ENCODE peak calls at places on chromosomes 12 and 14, in nine cellular contexts. One of them, this sample, is unnamed.

GRCh38 chr12:54044425-54045093 is 9.1 kb upstream of the HOXC4 start:
- DNase-seq in NB4: no peak
- DNase-seq in A549: no peak
- DNase-seq in ascending aorta: no peak
- DNase-seq in HL-60: no peak
- DNase-seq in AG04450: no peak
- DNase-seq in epithelial cell of esophagus: no peak
- DNase-seq in cardiac fibroblast: no peak
- DNase-seq in H1: no peak
- DNase-seq in this sample: no peak

GRCh38 chr14:55654233-55654632 is 74.2 kb downstream of the KTN1 start:
- DNase-seq in H1: no peak
- DNase-seq in A549: no peak
- DNase-seq in NB4: no peak
- DNase-seq in ascending aorta: no peak
- DNase-seq in epithelial cell of esophagus: no peak
- DNase-seq in AG04450: no peak
- DNase-seq in HL-60: no peak
- DNase-seq in cardiac fibroblast: peak
- DNase-seq in this sample: no peak

GRCh38 chr12:94208433-94208921 is 60.1 kb downstream of the PLXNC1 start:
- DNase-seq in NB4: no peak
- DNase-seq in HL-60: no peak
- DNase-seq in cardiac fibroblast: no peak
- DNase-seq in H1: no peak
- DNase-seq in A549: no peak
- DNase-seq in epithelial cell of esophagus: no peak
- DNase-seq in ascending aorta: no peak
- DNase-seq in AG04450: no peak
- DNase-seq in this sample: no peak

GRCh38 chr14:103723176-103724081 is 7.8 kb downstream of the ZFYVE21 start:
- DNase-seq in HL-60: no peak
- DNase-seq in cardiac fibroblast: peak
- DNase-seq in NB4: no peak
- DNase-seq in H1: no peak
- DNase-seq in ascending aorta: peak
- DNase-seq in epithelial cell of esophagus: no peak
- DNase-seq in AG04450: no peak
- DNase-seq in A549: no peak
- DNase-seq in this sample: no peak

GRCh38 chr14:99605299-99605961 is 1.4 kb upstream of the CCDC85C start:
- DNase-seq in AG04450: no peak
- DNase-seq in A549: peak
- DNase-seq in ascending aorta: peak
- DNase-seq in epithelial cell of esophagus: peak
- DNase-seq in cardiac fibroblast: peak
- DNase-seq in H1: peak
- DNase-seq in NB4: peak
- DNase-seq in HL-60: peak
- DNase-seq in this sample: no peak

GRCh38 chr12:51846911-51847829 is 1.3 kb downstream of the FIGNL2 start:
- DNase-seq in epithelial cell of esophagus: no peak
- DNase-seq in HL-60: no peak
- DNase-seq in ascending aorta: no peak
- DNase-seq in NB4: peak
- DNase-seq in AG04450: no peak
- DNase-seq in A549: peak
- DNase-seq in H1: peak
- DNase-seq in cardiac fibroblast: no peak
- DNase-seq in this sample: no peak

GRCh38 chr14:65813760-65814387 is 401.3 kb downstream of the FUT8 start:
- DNase-seq in H1: no peak
- DNase-seq in ascending aorta: no peak
- DNase-seq in A549: no peak
- DNase-seq in AG04450: no peak
- DNase-seq in NB4: no peak
- DNase-seq in HL-60: no peak
- DNase-seq in cardiac fibroblast: no peak
- DNase-seq in epithelial cell of esophagus: no peak
- DNase-seq in this sample: no peak

GRCh38 chr12:102479984-102480383 is 379 bp downstream of the IGF1 start:
- DNase-seq in epithelial cell of esophagus: no peak
- DNase-seq in A549: no peak
- DNase-seq in AG04450: no peak
- DNase-seq in ascending aorta: no peak
- DNase-seq in cardiac fibroblast: no peak
- DNase-seq in NB4: no peak
- DNase-seq in HL-60: no peak
- DNase-seq in H1: no peak
- DNase-seq in this sample: no peak

GRCh38 chr12:105018761-105019160 is 32.6 kb downstream of the NOPCHAP1 start:
- DNase-seq in ascending aorta: no peak
- DNase-seq in H1: no peak
- DNase-seq in HL-60: no peak
- DNase-seq in A549: no peak
- DNase-seq in cardiac fibroblast: no peak
- DNase-seq in epithelial cell of esophagus: no peak
- DNase-seq in NB4: no peak
- DNase-seq in AG04450: no peak
- DNase-seq in this sample: no peak

GRCh38 chr12:10967409-10967808 is 19.3 kb downstream of the TAS2R50 start:
- DNase-seq in HL-60: no peak
- DNase-seq in AG04450: peak
- DNase-seq in cardiac fibroblast: peak
- DNase-seq in NB4: no peak
- DNase-seq in A549: no peak
- DNase-seq in H1: no peak
- DNase-seq in epithelial cell of esophagus: peak
- DNase-seq in ascending aorta: no peak
- DNase-seq in this sample: peak

GRCh38 chr14:42047421-42048045 is 440.9 kb downstream of the LRFN5 start:
- DNase-seq in epithelial cell of esophagus: no peak
- DNase-seq in AG04450: no peak
- DNase-seq in cardiac fibroblast: peak
- DNase-seq in NB4: peak
- DNase-seq in A549: no peak
- DNase-seq in ascending aorta: no peak
- DNase-seq in H1: no peak
- DNase-seq in HL-60: no peak
- DNase-seq in this sample: no peak

GRCh38 chr14:42045393-42045792 is 438.7 kb downstream of the LRFN5 start:
- DNase-seq in A549: no peak
- DNase-seq in HL-60: no peak
- DNase-seq in cardiac fibroblast: no peak
- DNase-seq in H1: no peak
- DNase-seq in epithelial cell of esophagus: no peak
- DNase-seq in NB4: no peak
- DNase-seq in AG04450: no peak
- DNase-seq in ascending aorta: no peak
- DNase-seq in this sample: no peak
- TF ChIP-seq CTCF in A549: no peak
- TF ChIP-seq CTCF in HL-60: no peak
- TF ChIP-seq CTCF in cardiac fibroblast: no peak
- TF ChIP-seq CTCF in H1: no peak
- TF ChIP-seq CTCF in epithelial cell of esophagus: no peak
- TF ChIP-seq CTCF in NB4: no peak
- TF ChIP-seq CTCF in AG04450: no peak
- TF ChIP-seq CTCF in ascending aorta: no peak
- TF ChIP-seq CTCF in this sample: no peak

DNA sequence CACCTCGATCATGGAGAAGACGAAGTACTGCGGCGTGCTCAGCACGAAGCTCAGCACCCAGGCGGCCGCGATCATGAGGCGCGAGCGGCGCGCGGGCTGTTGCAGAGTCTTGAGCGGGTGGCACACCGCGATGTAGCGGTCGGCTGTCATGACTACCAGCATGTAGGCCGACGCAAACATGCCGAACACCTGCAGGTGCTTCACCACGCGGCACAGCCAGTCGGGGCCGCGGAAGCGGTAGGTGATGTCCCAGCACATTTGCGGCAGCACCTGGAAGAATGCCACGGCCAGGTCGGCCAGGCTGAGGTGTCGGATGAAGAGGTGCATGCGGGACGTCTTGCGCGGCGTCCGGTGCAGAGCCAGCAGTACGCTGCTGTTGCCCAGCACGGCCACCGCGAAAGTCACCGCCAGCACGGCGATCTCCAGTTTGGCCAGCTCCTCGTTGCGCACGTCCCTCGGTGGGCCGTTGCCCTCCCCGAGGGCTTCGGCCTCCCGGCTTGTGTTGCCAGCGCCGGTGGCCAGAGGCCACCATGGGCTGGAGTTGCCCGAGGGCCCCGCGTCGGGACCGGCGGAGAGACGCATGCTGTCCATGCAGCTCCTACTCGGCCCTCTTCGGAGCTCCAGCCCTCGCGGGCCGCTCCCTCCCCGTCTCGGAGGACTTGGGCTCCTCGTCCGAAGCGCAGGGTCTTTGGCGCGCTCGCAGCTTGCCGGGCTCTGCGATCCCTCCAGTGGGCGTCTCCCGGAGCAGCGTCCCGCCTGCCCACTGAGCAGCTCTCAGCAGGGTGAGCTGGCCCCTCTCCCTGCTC is 543 bp downstream of the AVPR1A start:
- DNase-seq in epithelial cell of esophagus: peak
- DNase-seq in cardiac fibroblast: no peak
- DNase-seq in NB4: no peak
- DNase-seq in A549: no peak
- DNase-seq in AG04450: no peak
- DNase-seq in ascending aorta: peak
- DNase-seq in HL-60: no peak
- DNase-seq in H1: peak
- DNase-seq in this sample: no peak
- H3K4me3 ChIP-seq in epithelial cell of esophagus: no peak
- H3K4me3 ChIP-seq in cardiac fibroblast: no peak
- H3K4me3 ChIP-seq in NB4: no peak
- H3K4me3 ChIP-seq in A549: peak
- H3K4me3 ChIP-seq in AG04450: no peak
- H3K4me3 ChIP-seq in ascending aorta: peak
- H3K4me3 ChIP-seq in HL-60: no peak
- H3K4me3 ChIP-seq in H1: peak
- H3K4me3 ChIP-seq in this sample: peak

DNA sequence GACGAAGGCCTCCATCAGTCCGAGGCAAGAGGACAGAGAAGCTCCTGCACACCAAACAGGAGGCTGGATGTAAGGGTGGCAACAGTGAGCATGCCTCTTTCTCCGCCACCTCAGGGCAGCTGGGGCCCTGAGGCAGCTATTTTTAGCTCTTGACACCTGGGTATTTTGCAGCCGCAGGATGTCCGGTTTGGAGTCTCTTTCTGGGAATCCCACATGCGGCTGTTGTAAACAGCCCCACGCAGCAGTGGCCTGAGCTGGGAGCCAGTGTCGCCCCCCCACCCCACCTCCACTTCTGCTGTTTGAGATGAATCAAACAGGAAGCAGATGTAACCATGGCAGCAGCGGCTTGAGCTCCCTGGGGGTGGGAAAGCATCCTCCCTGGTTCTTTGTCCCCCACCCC is 11.7 kb downstream of the HDAC7 start:
- DNase-seq in H1: no peak
- DNase-seq in AG04450: no peak
- DNase-seq in cardiac fibroblast: peak
- DNase-seq in A549: no peak
- DNase-seq in ascending aorta: peak
- DNase-seq in NB4: peak
- DNase-seq in epithelial cell of esophagus: no peak
- DNase-seq in HL-60: no peak
- DNase-seq in this sample: no peak
- TF ChIP-seq CTCF in H1: no peak
- TF ChIP-seq CTCF in AG04450: no peak
- TF ChIP-seq CTCF in cardiac fibroblast: no peak
- TF ChIP-seq CTCF in A549: no peak
- TF ChIP-seq CTCF in ascending aorta: no peak
- TF ChIP-seq CTCF in NB4: no peak
- TF ChIP-seq CTCF in epithelial cell of esophagus: no peak
- TF ChIP-seq CTCF in HL-60: no peak
- TF ChIP-seq CTCF in this sample: no peak

DNA sequence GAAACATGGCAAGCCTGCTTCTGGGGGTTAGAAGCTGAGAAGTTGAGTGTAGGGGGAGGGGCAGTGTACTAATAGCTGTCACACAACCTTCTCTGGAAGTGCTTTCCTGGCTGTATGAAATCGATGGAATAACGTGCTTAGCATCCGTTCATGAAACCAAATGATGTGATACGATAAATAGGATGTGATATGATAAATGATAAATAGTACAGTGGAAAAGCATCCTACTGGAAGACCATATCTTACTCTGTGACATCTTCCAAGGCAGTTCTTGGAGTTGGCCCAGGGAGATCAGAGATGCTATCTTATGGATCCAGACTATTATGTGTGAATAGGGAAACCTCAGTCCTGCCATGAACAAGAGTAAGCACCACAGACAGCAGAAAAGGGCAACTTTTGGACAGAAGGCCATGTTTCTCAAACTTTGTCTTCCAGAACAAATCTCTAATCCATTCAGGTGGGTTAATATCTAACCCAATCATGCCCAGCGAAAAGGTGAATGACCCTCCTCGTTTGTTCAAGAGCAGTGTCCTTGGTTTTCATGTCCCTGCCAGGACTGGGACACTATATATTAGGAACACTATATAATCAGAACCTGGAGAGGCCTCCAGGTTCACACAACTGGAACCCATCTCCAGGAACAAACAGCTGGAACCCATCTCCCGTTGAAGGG is at the start of gene ANG:
- DNase-seq in epithelial cell of esophagus: no peak
- DNase-seq in A549: no peak
- DNase-seq in ascending aorta: no peak
- DNase-seq in AG04450: no peak
- DNase-seq in H1: no peak
- DNase-seq in NB4: no peak
- DNase-seq in cardiac fibroblast: no peak
- DNase-seq in HL-60: no peak
- DNase-seq in this sample: no peak
- H3K4me3 ChIP-seq in epithelial cell of esophagus: no peak
- H3K4me3 ChIP-seq in A549: peak
- H3K4me3 ChIP-seq in ascending aorta: no peak
- H3K4me3 ChIP-seq in AG04450: no peak
- H3K4me3 ChIP-seq in H1: no peak
- H3K4me3 ChIP-seq in NB4: no peak
- H3K4me3 ChIP-seq in cardiac fibroblast: no peak
- H3K4me3 ChIP-seq in HL-60: no peak
- H3K4me3 ChIP-seq in this sample: no peak

DNA sequence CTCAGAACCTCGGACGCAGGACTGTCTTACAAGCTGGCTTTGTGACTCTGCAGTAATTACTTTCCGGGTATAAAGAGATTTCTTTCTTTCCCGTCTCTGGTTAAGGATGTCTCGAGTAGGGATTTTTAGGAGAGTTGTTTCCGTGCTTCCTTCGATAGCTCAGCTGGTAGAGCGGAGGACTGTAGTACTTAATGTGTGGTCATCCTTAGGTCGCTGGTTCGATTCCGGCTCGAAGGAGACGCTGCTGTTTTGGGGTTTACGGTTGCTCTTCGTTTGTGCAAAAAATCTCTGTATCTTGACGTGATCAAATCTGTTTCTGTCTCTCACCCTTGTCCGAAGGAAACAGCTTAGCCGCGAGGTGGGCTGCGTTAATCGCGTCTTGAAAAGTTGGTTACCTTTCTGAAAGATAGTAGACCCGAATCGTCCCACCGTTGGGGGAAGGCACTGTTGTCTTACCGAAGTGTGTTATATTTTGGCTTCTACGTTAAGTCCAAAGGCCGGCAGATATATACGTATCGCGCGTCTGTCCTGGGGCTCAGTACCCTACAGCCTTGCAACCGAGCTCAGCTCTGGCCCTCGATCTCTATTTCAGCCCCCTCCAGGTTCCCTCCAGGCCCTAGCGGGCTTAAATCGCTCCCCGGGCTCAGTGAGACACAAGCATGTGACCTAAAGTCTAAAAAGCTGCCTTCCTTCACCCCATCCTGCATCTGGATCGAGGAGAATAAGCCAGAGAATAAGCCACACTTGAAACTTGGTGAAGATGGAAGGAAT is 1.1 kb upstream of the RNASE4 start:
- DNase-seq in HL-60: peak
- DNase-seq in NB4: peak
- DNase-seq in cardiac fibroblast: peak
- DNase-seq in epithelial cell of esophagus: peak
- DNase-seq in H1: peak
- DNase-seq in ascending aorta: peak
- DNase-seq in A549: peak
- DNase-seq in AG04450: peak
- DNase-seq in this sample: peak
- TF ChIP-seq CTCF in HL-60: no peak
- TF ChIP-seq CTCF in NB4: no peak
- TF ChIP-seq CTCF in cardiac fibroblast: no peak
- TF ChIP-seq CTCF in epithelial cell of esophagus: no peak
- TF ChIP-seq CTCF in H1: no peak
- TF ChIP-seq CTCF in ascending aorta: no peak
- TF ChIP-seq CTCF in A549: no peak
- TF ChIP-seq CTCF in AG04450: peak
- TF ChIP-seq CTCF in this sample: no peak

This sample was measured in epithelial cell of proximal tubule.